ENCODE peak calls at places on chromosomes 2 and 18, in six cellular contexts. W, C, H, I, K and D are unnamed samples.

GRCh38 chr2:26473796-26474195 is 4.1 kb downstream of the OTOF start:
- DNase-seq in W (no peak), C (no peak), H (peak; percentile 54), I (no peak), K (no peak), D (no peak)

GRCh38 chr2:55649211-55649610 is 31.8 kb upstream of the PPP4R3B start:
- DNase-seq in W (no peak), C (peak; percentile 52), H (no peak), I (no peak), K (no peak), D (no peak)

GRCh38 chr18:10047237-10047636 is 133.4 kb downstream of the VAPA start:
- DNase-seq in W (no peak), C (no peak), H (peak; percentile 16), I (no peak), K (no peak), D (no peak)

GRCh38 chr2:39668576-39668975 is 2.9 kb downstream of the TMEM178A start:
- DNase-seq in W (no peak), C (no peak), H (no peak), I (no peak), K (no peak), D (no peak)

GRCh38 chr2:138059967-138060635 is 95.8 kb downstream of the HNMT start:
- DNase-seq in W (no peak), C (peak; percentile 83), H (no peak), I (peak; percentile 11), K (no peak), D (no peak)

GRCh38 chr18:48589797-48590519 is 51.1 kb downstream of the CTIF start:
- DNase-seq in W (no peak), C (no peak), H (peak; percentile 22), I (no peak), K (no peak), D (no peak)

GRCh38 chr2:112055833-112056625 is 960 bp downstream of the TMEM87B start:
- DNase-seq in W (peak; percentile 47), C (peak; percentile 82), H (no peak), I (peak; percentile 23), K (peak; percentile 61), D (peak; percentile 69)

GRCh38 chr18:57915848-57916596 is 112.9 kb upstream of the ATP8B1 start:
- DNase-seq in W (no peak), C (no peak), H (no peak), I (no peak), K (no peak), D (peak; percentile 32)

GRCh38 chr2:217992061-217992460 is 10.7 kb downstream of the TNS1 start:
- DNase-seq in W (no peak), C (no peak), H (peak; percentile 53), I (no peak), K (no peak), D (peak; percentile 15)

GRCh38 chr2:99079226-99079625 is 62.3 kb upstream of the C2orf15 start:
- DNase-seq in W (no peak), C (no peak), H (no peak), I (no peak), K (no peak), D (no peak)

GRCh38 chr2:232315923-232316299 is 62.6 kb upstream of the ALPP start:
- DNase-seq in W (no peak), C (no peak), H (no peak), I (no peak), K (no peak), D (no peak)

GRCh38 chr2:158995677-158996049 is 27.2 kb downstream of the TANC1 start:
- DNase-seq in W (no peak), C (no peak), H (no peak), I (no peak), K (no peak), D (no peak)

GRCh38 chr2:120566331-120567035 is 169.2 kb upstream of the GLI2 start:
- DNase-seq in W (no peak), C (peak; percentile 54), H (no peak), I (no peak), K (no peak), D (peak; percentile 55)

DNA sequence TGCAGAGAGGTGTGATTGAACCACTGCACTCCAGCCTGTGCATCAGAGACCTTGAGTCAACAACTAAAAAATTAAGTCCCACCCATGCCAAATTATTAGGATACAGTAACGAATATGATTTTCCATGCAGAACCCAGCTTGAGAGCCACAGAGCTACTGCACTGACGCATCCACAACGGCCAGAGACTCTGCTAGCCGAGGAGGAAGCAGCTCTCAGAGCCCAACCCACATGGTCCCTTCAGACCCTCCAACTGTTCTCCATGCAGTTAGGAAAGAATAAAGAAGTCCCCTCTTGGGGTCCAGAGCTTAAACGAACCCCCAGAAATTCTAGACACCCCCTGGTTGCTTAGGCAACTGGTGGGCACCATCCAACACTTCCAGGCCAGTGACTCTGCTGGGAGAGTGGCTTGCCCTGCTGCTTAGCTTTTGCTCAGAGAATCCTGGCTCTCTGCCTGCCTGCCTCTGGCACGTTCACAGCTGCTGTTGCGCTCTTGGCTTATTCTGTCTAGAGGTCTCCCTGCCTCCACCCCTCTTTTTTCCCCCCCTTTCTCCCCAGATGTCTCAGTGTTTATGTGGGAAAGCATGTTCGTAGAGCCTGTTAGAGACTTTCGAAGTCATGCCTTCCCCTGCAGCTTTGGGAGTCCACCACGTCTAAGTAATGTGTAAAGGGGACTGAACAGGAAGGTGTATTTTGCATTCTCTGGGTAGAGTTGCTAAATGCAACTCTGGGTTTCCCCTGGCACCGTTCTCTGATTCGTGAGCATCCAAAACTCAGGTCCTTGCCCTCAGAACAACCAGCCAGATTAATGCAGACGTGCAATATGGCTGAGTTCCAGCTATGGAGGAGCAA is 26.0 kb upstream of the SP3 start:
- DNase-seq in W (no peak), C (peak; percentile 45), H (no peak), I (no peak), K (no peak), D (peak; percentile 61)
- H3K4me3 ChIP-seq in W (no peak overlapping the region), C (no peak overlapping the region), H (no peak overlapping the region), I (no peak overlapping the region), K (no peak overlapping the region), D (peak overlapping the region; percentile 32)

DNA sequence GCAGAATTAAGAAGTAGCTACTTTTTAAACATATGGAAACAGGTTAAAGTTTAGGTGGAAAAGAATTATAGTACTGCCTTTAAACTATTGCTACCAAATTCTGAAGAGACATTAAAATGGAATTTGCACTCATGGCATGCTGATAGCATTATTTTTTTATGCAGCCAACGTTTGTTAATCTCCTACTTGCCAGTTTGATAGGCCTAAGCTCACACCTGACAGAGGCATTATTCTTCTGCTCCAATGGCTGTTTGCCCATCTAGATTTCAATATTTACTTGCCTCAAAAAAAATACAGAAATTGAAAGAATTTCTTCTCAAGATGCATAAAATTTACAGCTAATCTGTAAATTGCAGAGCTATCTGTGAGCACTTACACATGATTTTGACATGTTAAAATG is 849.6 kb downstream of the CNTNAP5 start:
- DNase-seq in W (no peak), C (no peak), H (no peak), I (no peak), K (no peak), D (no peak)
- TF ChIP-seq POLR2AphosphoS5 in W (no peak), C (no peak), H (no peak), I (no peak), K (no peak), D (no peak)

GRCh38 chr18:3623769-3624545 is 174.0 kb downstream of the TGIF1 start:
- DNase-seq in W (peak; percentile 95), C (peak; percentile 84), H (no peak), I (peak; percentile 86), K (peak; percentile 83), D (peak; percentile 88)

GRCh38 chr18:3626927-3627240 is 176.9 kb downstream of the TGIF1 start:
- DNase-seq in W (no peak), C (no peak), H (no peak), I (no peak), K (no peak), D (no peak)

GRCh38 chr18:3625717-3626091 is 175.7 kb downstream of the TGIF1 start:
- DNase-seq in W (no peak), C (peak; percentile 40), H (no peak), I (no peak), K (no peak), D (no peak)

GRCh38 chr18:3624818-3625716 is 175.1 kb downstream of the TGIF1 start:
- DNase-seq in W (no peak), C (peak; percentile 81), H (no peak), I (peak; percentile 59), K (peak; percentile 33), D (peak; percentile 50)

GRCh38 chr18:3624546-3624817 is 174.5 kb downstream of the TGIF1 start:
- DNase-seq in W (no peak), C (no peak), H (no peak), I (peak; percentile 36), K (no peak), D (no peak)
- H3K4me3 ChIP-seq in W (peak overlapping the region; percentile 26), C (peak overlapping the region; percentile 21), H (no peak overlapping the region), I (peak overlapping the region; percentile 26), K (no peak overlapping the region), D (no peak overlapping the region)

DNA sequence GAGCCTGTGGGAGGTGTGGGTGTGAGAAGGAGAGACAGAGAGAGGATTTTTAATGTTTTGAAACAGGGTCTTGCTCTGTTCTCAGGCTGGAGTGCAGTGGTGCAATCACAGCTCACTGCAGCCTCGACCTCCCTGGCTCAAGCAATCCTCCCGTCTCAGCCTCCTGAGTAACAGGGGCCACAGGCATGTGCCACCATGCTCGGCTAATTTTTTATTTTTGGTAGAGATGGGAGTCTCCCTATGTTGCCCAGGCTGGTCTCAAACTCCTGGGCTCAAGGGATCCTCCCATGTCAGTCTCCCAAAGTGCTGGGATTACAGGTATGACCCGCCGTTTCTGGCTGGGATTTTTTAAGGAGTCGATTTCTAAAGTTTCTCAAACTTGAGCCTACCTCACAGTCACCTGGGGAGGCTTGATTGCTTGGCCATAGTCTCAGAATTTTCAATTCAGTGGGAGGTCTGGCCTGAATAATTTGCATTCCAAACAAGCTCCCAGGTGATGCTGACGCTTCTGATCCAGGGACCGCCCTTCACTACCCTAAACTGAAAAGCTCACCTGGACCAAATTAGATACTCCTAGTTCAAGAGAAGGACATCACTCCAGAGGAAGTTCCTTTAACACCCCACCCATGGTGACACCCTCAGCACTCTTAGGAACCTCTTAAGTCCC is 70.8 kb upstream of the SLC1A4 start:
- DNase-seq in W (no peak), C (no peak), H (no peak), I (no peak), K (peak; percentile 77), D (no peak)
- TF ChIP-seq POLR2AphosphoS5 in W (no peak), C (no peak), H (no peak), I (no peak), K (no peak), D (no peak)